ENCODE peak calls at places on chromosome 7, in ten cellular contexts. V is SJCRH30; N is NT2/D1; T is HCT116; Y is EL; C is prostate gland; W is Right ventricle myocardium superior; U is neural crest cell; R is CD4-positive, alpha-beta memory T cell; B is neuronal stem cell. S is an unnamed sample.

GRCh38 chr7:131897016-131897789 is 340.8 kb upstream of the PODXL start:
- DNase-seq in R (no peak), W (no peak), V (peak), Y (peak), T (peak), B (no peak), U (no peak), C (no peak), N (peak), S (no peak)

GRCh38 chr7:33459340-33459751 is 330.0 kb downstream of the BBS9 start:
- DNase-seq in R (no peak), V (peak), B (peak), N (peak), W (no peak), C (no peak), U (no peak), Y (peak), T (peak), S (no peak)

GRCh38 chr7:158614695-158615094 is 27.1 kb upstream of the PTPRN2 start:
- DNase-seq in C (no peak), U (no peak), V (no peak), Y (peak), B (no peak), T (no peak), R (no peak), N (no peak), W (no peak), S (no peak)

GRCh38 chr7:153858335-153858734 is 193.9 kb upstream of the DPP6 start:
- DNase-seq in R (no peak), W (no peak), T (no peak), V (no peak), U (no peak), C (no peak), B (no peak), Y (no peak), N (no peak), S (no peak)

GRCh38 chr7:8176370-8177081 is 85.4 kb downstream of the ICA1 start:
- DNase-seq in R (peak), W (no peak), B (no peak), C (no peak), T (no peak), U (no peak), N (no peak), Y (no peak), V (no peak), S (no peak)

GRCh38 chr7:20331231-20331880 is 656 bp downstream of the ITGB8 start:
- DNase-seq in Y (peak), C (peak), B (peak), V (peak), U (peak), T (no peak), R (no peak), N (no peak), W (peak), S (no peak)

GRCh38 chr7:117127585-117128168 is 174.4 kb downstream of the ST7 start:
- DNase-seq in R (peak), C (peak), U (peak), V (peak), W (no peak), T (peak), B (peak), Y (peak), N (no peak), S (no peak)

GRCh38 chr7:134813668-134814067 is 34.2 kb downstream of the CALD1 start:
- DNase-seq in N (no peak), B (no peak), V (no peak), U (no peak), Y (peak), W (no peak), C (no peak), R (no peak), T (no peak), S (no peak)

GRCh38 chr7:77520261-77520660 is 16.8 kb upstream of the PTPN12 start:
- DNase-seq in W (no peak), C (no peak), Y (no peak), N (no peak), V (no peak), T (no peak), B (no peak), R (no peak), U (no peak), S (no peak)

GRCh38 chr7:78379148-78379547 is 580.6 kb downstream of the PHTF2 start:
- DNase-seq in R (no peak), B (no peak), W (no peak), Y (peak), N (no peak), C (no peak), U (no peak), T (no peak), V (no peak), S (no peak)

GRCh38 chr7:117715784-117716445 is 157.3 kb downstream of the CTTNBP2 start:
- DNase-seq in Y (peak), V (peak), T (peak), B (peak), N (peak), C (peak), R (no peak), U (peak), W (no peak), S (no peak)

GRCh38 chr7:5598769-5599371 is 175.2 kb upstream of the TNRC18 start:
- DNase-seq in Y (no peak), R (no peak), T (no peak), V (peak), B (no peak), U (no peak), W (no peak), N (no peak), C (no peak), S (no peak)

GRCh38 chr7:29606287-29606721 is 42.7 kb downstream of the PRR15 start:
- DNase-seq in U (no peak), Y (peak), B (no peak), R (no peak), T (no peak), N (no peak), C (no peak), V (no peak), W (no peak), S (no peak)

GRCh38 chr7:140646931-140647647 is 6.5 kb upstream of the DENND2A start:
- DNase-seq in V (peak), B (no peak), Y (peak), N (no peak), C (no peak), T (peak), U (peak), W (no peak), R (no peak), S (no peak)

GRCh38 chr7:128939075-128939860 is 1.5 kb downstream of the IRF5 start:
- DNase-seq in W (no peak), V (no peak), Y (no peak), C (no peak), R (no peak), U (no peak), B (no peak), N (no peak), T (no peak), S (no peak)

GRCh38 chr7:45035909-45036308 is 35.9 kb downstream of the CCM2 start:
- DNase-seq in R (peak), W (no peak), B (no peak), C (peak), N (no peak), Y (no peak), V (no peak), U (no peak), T (no peak), S (no peak)

GRCh38 chr7:70573202-70573810 is 558.6 kb upstream of the GALNT17 start:
- DNase-seq in Y (no peak), U (no peak), R (no peak), B (peak), C (no peak), V (no peak), W (no peak), T (no peak), N (no peak), S (no peak)

GRCh38 chr7:82677493-82677892 is 233.9 kb upstream of the CACNA2D1 start:
- DNase-seq in R (peak), T (no peak), N (no peak), W (no peak), Y (peak), U (no peak), V (peak), B (no peak), C (no peak), S (no peak)

GRCh38 chr7:99366646-99367045 is 7.9 kb upstream of the ARPC1B start:
- DNase-seq in T (no peak), W (no peak), V (no peak), C (no peak), U (no peak), B (no peak), R (no peak), Y (no peak), N (no peak), S (no peak)

GRCh38 chr7:157809154-157809862 is 472.5 kb downstream of the DNAJB6 start:
- DNase-seq in N (no peak), T (no peak), C (no peak), B (no peak), V (no peak), U (no peak), W (no peak), R (no peak), Y (no peak), S (no peak)

GRCh38 chr7:24665564-24666294 is 91.5 kb downstream of the GSDME start:
- DNase-seq in V (peak), B (peak), U (peak), R (peak), Y (peak), N (peak), C (peak), T (peak), W (no peak), S (no peak)

GRCh38 chr7:101792051-101792651 is 25.3 kb upstream of the CUX1 start:
- DNase-seq in T (no peak), N (no peak), C (peak), B (no peak), R (no peak), U (no peak), V (peak), W (peak), Y (peak), S (no peak)

GRCh38 chr7:3893151-3893788 is 592.2 kb downstream of the SDK1 start:
- DNase-seq in V (no peak), U (no peak), W (no peak), N (no peak), C (no peak), T (no peak), B (no peak), Y (no peak), R (no peak), S (no peak)

GRCh38 chr7:82247814-82248433 is 195.7 kb downstream of the CACNA2D1 start:
- DNase-seq in C (no peak), V (no peak), N (no peak), W (no peak), T (peak), U (no peak), R (no peak), B (no peak), Y (peak), S (no peak)

GRCh38 chr7:102321351-102322201 is 34.7 kb downstream of the SPDYE6 start:
- DNase-seq in V (no peak), Y (no peak), W (no peak), B (no peak), N (no peak), U (peak), T (no peak), R (no peak), C (no peak), S (no peak)

GRCh38 chr7:6530626-6531491 is 20.4 kb downstream of the GRID2IP start:
- DNase-seq in W (no peak), B (no peak), N (no peak), Y (no peak), C (no peak), R (peak), U (no peak), T (no peak), V (no peak), S (no peak)

GRCh38 chr7:117858731-117859130 is 14.5 kb downstream of the CTTNBP2 start:
- DNase-seq in R (no peak), B (no peak), N (no peak), C (no peak), T (no peak), U (no peak), W (no peak), Y (no peak), V (no peak), S (no peak)

GRCh38 chr7:137343483-137343841 is at the start of gene PTN:
- DNase-seq in U (peak), N (peak), W (peak), C (peak), V (no peak), Y (peak), T (no peak), B (peak), R (no peak), S (no peak)

GRCh38 chr7:115004121-115004520 is 82.2 kb downstream of the MDFIC start:
- DNase-seq in U (no peak), Y (no peak), R (no peak), N (no peak), T (no peak), B (no peak), C (no peak), V (no peak), W (no peak), S (no peak)

GRCh38 chr7:1555046-1555812 is 776 bp downstream of the TMEM184A start:
- DNase-seq in C (peak), Y (peak), U (no peak), W (no peak), R (no peak), V (no peak), N (peak), B (no peak), T (no peak), S (no peak)

GRCh38 chr7:140070546-140070945 is 7.8 kb upstream of the PARP12 start:
- DNase-seq in T (no peak), C (no peak), B (no peak), U (no peak), V (no peak), R (no peak), Y (no peak), N (no peak), W (no peak), S (no peak)

GRCh38 chr7:72465521-72465920 is 53.4 kb upstream of the CALN1 start:
- DNase-seq in W (no peak), U (no peak), T (no peak), C (no peak), V (no peak), Y (no peak), N (no peak), R (no peak), B (no peak), S (no peak)

S was measured in SIG-M5.